ENCODE peak calls at places on chromosomes 7 and 10, in four cellular contexts. M is transverse colon, U is A549, I is IMR-90. W is an unnamed sample.

GRCh38 chr10:323651-324293 is 188.5 kb downstream of the ZMYND11 start:
- DNase-seq in I (peak; percentile 97), U (peak; percentile 81), M (peak; percentile 52), W (peak; percentile 84)

GRCh38 chr10:124362572-124362971 is 56.2 kb downstream of the OAT start:
- DNase-seq in M (no peak), I (no peak), U (no peak), W (no peak)

GRCh38 chr7:151993977-151994676 is 31.3 kb upstream of the GALNT11 start:
- DNase-seq in I (no peak), M (no peak), U (no peak), W (no peak)

GRCh38 chr10:97701438-97702064 is 12.0 kb upstream of the MARVELD1 start:
- DNase-seq in M (peak; percentile 53), U (peak; percentile 74), I (peak; percentile 77), W (no peak)

GRCh38 chr7:3243680-3244079 is 57.4 kb upstream of the SDK1 start:
- DNase-seq in U (no peak), M (no peak), I (no peak), W (no peak)

GRCh38 chr7:26864309-26865093 is at the start of gene SKAP2:
- DNase-seq in M (peak; percentile 99), U (peak; percentile 99), I (peak; percentile 99), W (peak; percentile 88)

GRCh38 chr7:27202018-27202740 is 2.3 kb upstream of the HOXA13 start:
- DNase-seq in M (no peak), I (no peak), U (no peak), W (no peak)

GRCh38 chr10:65149878-65150277 is 1628.7 kb downstream of the REEP3 start:
- DNase-seq in I (no peak), U (no peak), M (no peak), W (no peak)

GRCh38 chr7:40716052-40716451 is 581.2 kb downstream of the SUGCT start:
- DNase-seq in U (no peak), M (no peak), I (peak; percentile 34), W (no peak)

GRCh38 chr10:3190817-3191216 is 18.2 kb upstream of the PITRM1 start:
- DNase-seq in I (no peak), U (no peak), M (no peak), W (no peak)

GRCh38 chr10:58066979-58067378 is 200.7 kb downstream of the IPMK start:
- DNase-seq in U (no peak), M (no peak), I (no peak), W (no peak)

GRCh38 chr7:51224811-51225581 is 91.6 kb downstream of the COBL start:
- DNase-seq in I (no peak), M (peak; percentile 85), U (peak; percentile 48), W (peak; percentile 15)

GRCh38 chr7:20793258-20793657 is 6.6 kb upstream of the SP8 start:
- DNase-seq in I (no peak), U (no peak), M (no peak), W (no peak)

GRCh38 chr10:124725791-124726190 is 18.4 kb downstream of the FAM53B start:
- DNase-seq in I (no peak), M (no peak), U (no peak), W (no peak)

GRCh38 chr10:501596-501995 is 187.9 kb downstream of the DIP2C start:
- DNase-seq in M (no peak), U (no peak), I (no peak), W (no peak)

GRCh38 chr10:130042386-130042785 is 68.2 kb downstream of the C10orf143 start:
- DNase-seq in U (no peak), I (no peak), M (no peak), W (no peak)

GRCh38 chr7:80583901-80584300 is 54.5 kb upstream of the CD36 start:
- DNase-seq in M (no peak), U (no peak), I (peak; percentile 33), W (no peak)

GRCh38 chr7:26192485-26193087 is 8.0 kb downstream of the HNRNPA2B1 start:
- DNase-seq in I (no peak), U (no peak), M (peak; percentile 16), W (no peak)

GRCh38 chr7:12771378-12771877 is 84.0 kb downstream of the ARL4A start:
- DNase-seq in I (peak; percentile 56), U (no peak), M (peak; percentile 54), W (no peak)

GRCh38 chr7:2953588-2954407 is 89.9 kb downstream of the CARD11 start:
- DNase-seq in U (no peak), M (no peak), I (no peak), W (no peak)

DNA sequence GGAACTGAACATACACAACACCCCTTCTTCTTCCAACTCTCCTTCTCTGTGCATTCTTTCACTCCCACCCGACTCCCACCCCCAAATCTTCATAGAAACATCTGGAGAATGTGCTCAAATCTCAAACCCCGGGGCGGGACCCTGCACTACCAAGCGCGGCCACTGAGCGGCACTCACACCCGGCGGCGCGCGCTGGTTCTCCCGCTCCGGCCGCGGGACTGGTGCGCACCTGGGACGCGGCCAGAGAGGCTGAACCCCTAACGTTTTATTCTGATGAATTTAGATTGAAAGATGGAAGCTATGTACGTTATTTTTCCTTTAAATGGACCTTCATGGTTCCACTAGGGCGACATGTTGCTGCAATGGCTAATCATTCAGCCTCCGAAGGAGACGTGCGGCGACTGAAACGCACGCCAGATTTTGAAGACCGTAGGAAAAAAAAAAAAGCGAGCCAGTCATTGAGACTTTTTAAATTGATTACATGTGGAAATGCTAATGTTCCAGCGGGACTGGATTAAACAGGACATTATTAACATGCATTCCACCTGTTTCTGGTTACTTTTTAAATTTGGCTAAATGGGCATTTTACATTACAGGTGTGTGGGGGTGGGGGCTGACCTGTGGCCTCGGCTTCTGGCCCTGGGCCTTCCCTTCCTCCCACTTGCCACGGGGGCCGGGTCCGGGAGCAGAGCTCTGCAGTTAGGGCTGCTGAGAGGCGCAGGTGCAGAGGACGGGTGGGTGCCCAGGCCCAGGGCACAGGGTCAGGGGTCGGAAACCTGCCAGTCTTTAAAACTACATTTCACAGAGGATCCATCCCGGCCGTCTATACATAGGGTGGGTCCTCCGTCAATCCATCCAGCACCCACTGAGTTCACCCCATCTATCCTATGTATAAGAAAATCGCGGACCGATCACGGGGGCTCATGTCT is 106.8 kb upstream of the INSIG1 start:
- DNase-seq in M (peak; percentile 52), U (peak; percentile 28), I (no peak), W (no peak)
- H3K4me3 ChIP-seq in M (no peak overlapping the region), U (peak overlapping the region; percentile 32), I (no peak overlapping the region), W (peak overlapping the region; percentile 44)

DNA sequence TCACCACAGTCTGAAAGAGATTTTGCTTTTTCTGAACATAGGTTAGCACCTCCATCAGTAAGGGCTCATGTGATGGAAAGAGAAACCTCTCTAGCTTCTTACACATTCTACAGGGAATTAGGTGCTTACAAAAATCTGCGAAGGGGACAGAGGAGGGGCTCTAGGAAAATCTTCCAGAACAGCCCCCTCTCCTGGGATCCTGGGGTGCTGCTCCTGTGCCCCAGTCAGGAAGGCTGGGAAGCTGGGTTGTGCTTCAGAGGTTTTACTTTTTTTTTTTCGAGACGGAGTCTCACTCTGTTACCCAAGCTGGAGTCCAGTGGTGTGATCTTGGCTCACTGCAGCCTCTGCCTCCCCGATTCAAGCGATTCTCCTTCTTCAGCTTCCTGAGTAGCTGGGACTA is 7.5 kb upstream of the FAM171A1 start:
- DNase-seq in U (no peak), M (no peak), I (no peak), W (no peak)
- TF ChIP-seq CTCF in U (no peak), M (no peak), I (no peak), W (peak; percentile 21)

GRCh38 chr10:27715505-27715904 is 30.1 kb downstream of the MKX start:
- DNase-seq in M (no peak), I (no peak), U (no peak), W (no peak)

GRCh38 chr10:27717191-27717590 is 28.4 kb downstream of the MKX start:
- DNase-seq in U (no peak), M (no peak), I (no peak), W (no peak)

GRCh38 chr10:27714349-27714748 is 31.3 kb downstream of the MKX start:
- DNase-seq in U (no peak), M (no peak), I (no peak), W (no peak)

GRCh38 chr10:27716521-27716920 is 29.1 kb downstream of the MKX start:
- DNase-seq in I (peak; percentile 37), U (no peak), M (no peak), W (no peak)

DNA sequence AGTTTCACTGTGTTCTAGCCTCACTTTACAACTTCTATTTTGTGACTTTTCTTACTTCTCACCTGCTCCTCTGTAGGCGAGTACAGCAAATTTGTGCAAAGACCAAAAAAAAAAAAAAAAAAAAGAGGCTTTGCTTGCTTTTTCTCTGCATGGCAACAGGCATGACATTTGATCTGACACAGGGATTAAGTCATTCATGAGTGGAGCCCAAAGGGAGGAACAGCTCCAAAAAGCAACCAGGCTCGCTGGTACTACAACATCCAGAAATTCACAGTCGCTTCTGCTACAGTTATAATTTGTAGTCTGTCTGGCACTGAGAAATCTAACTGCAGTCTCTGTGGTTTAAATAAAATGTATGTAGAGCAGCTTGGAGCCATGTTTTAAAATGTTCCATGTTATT is 31.7 kb downstream of the MKX start:
- DNase-seq in U (no peak), I (no peak), M (no peak), W (no peak)
- H3K4me3 ChIP-seq in U (no peak overlapping the region), I (no peak overlapping the region), M (no peak overlapping the region), W (no peak overlapping the region)

GRCh38 chr10:92867235-92867634 is 18.9 kb downstream of the EXOC6 start:
- DNase-seq in M (no peak), U (no peak), I (no peak), W (no peak)
- TF ChIP-seq CTCF in M (no peak), U (no peak), I (no peak), W (no peak)

DNA sequence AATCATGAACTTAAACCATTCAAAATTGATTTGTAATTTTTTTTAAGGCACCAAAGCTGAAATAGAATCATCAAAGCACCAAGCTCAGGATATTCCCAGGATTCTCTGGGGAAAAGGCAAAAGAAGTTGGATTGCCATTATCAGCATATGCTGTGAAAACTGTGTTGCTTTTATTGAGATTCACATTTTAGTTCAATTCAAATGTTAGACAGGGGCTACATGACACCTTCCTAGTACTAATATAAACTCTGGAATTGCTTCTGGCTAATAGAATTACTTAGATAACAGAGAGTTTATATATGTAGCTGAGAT is 4.3 kb upstream of the NDST2 start:
- DNase-seq in U (no peak), M (no peak), I (no peak), W (no peak)
- H3K4me3 ChIP-seq in U (no peak overlapping the region), M (no peak overlapping the region), I (no peak overlapping the region), W (no peak overlapping the region)

GRCh38 chr10:102235598-102235920 is 5.8 kb downstream of the PITX3 start:
- DNase-seq in I (peak; percentile 28), M (no peak), U (peak; percentile 50), W (no peak)

GRCh38 chr10:102234866-102235597 is 6.3 kb downstream of the PITX3 start:
- DNase-seq in U (no peak), M (no peak), I (no peak), W (no peak)

GRCh38 chr10:102240467-102241036 is 760 bp downstream of the PITX3 start:
- DNase-seq in M (no peak), U (no peak), I (no peak), W (no peak)

GRCh38 chr10:102235991-102236390 is 5.3 kb downstream of the PITX3 start:
- DNase-seq in I (no peak), M (no peak), U (no peak), W (no peak)

DNA sequence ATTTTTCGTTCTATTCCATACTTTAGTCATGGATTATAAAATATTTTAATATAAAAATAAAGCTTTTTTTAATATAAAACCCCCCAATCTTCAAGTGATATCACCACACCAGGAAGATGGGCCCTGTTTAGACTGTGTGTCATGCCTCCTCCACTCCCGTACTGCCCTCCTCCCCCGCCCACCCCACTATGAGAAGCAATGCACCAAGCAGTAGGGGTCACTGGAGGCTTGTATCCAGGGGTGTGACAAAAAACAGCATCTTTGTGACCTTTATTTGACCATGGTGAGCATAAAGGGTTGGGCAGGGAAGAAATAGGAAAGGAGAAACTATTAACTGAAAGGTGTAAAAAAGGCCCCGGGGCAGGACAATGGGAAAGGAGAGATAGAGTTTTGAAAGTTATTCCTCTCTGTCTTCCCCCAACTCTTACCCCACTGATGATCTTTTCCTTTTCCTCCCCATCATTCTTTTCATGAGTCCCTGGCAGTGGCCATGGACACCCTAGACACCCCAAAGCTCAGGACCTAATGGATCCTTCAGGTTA is 3.5 kb downstream of the PITX3 start:
- DNase-seq in I (no peak), M (no peak), U (no peak), W (no peak)
- TF ChIP-seq CTCF in I (no peak), M (no peak), U (no peak), W (no peak)

W was measured in epithelial cell of proximal tubule.